ENCODE peak calls at places on chromosomes 4 and X, in four cellular contexts. S is MM.1S, K is K562, T is hepatocyte. B is an unnamed sample. For H3K4me1 and H3K9me3, the result is how much of the 10 kb centered on the place peaks cover.

GRCh38 chr4:39576268-39576667 is 49.0 kb upstream of the UGDH start:
- DNase-seq in T (no peak), S (no peak), K (no peak), B (no peak)

GRCh38 chrX:79133897-79134296 is 10.6 kb upstream of the GPR174 start:
- DNase-seq in K (no peak), S (no peak), T (no peak), B (no peak)

GRCh38 chrX:45912316-45912715 is 632.9 kb downstream of the ZNF674 start:
- DNase-seq in S (no peak), K (no peak), T (no peak), B (no peak)

GRCh38 chrX:2401590-2402360 is 99.0 kb downstream of the DHRSX start:
- DNase-seq in S (no peak), T (peak), K (no peak), B (no peak)

GRCh38 chr4:80265571-80266266 is 745 bp upstream of the FGF5 start:
- DNase-seq in T (peak), S (no peak), K (peak), B (no peak)

GRCh38 chr4:1843852-1844251 is 12.1 kb downstream of the LETM1 start:
- DNase-seq in K (no peak), S (no peak), T (no peak), B (no peak)

GRCh38 chrX:346034-346813 is 27.6 kb upstream of the GTPBP6 start:
- DNase-seq in T (no peak), S (no peak), K (no peak), B (peak)

GRCh38 chrX:104281564-104281963 is 26.8 kb upstream of the ESX1 start:
- DNase-seq in K (no peak), T (no peak), S (no peak), B (no peak)

GRCh38 chr4:107044170-107044569 is 8.1 kb upstream of the DKK2 start:
- DNase-seq in T (no peak), S (peak), K (no peak), B (no peak)

DNA sequence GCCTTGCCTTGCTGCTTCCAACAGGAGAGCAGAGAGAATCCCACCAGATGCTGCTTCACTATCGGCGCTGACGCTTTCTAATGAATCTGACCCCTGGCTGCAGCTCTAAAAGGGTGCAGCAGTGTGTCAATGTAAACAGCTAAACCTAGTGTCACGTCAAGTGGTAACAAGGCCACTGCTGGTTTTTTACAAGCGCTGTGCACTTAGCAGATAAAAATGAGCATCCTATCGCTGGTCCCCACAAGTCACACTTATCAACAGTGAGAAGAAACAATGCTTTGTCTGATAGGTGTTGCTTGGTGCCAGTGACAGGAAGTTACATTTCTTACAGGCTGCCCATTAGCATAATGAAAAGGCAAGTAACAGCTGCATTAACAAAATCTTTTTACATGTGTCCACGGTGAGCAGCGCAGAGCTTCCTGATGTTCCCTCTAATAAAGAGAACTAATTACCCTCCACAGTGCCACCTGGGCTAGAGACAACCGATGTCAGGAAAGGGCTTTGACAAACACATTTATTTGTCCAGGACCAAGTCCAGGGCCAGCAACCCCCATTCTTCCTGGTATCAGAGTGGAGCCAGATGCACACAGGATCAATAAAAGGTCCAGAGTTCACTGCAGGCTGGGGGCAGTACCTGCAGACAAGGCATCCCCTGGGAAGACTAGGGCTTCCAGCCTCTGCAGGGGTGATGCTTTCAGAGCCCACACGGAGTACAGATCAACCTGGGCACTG is 176.0 kb downstream of the MGST2 start:
- DNase-seq in K (peak), S (no peak), T (peak), B (no peak)
- TF ChIP-seq CTCF in K (no peak), S (no peak), T (peak), B (no peak)

GRCh38 chr4:48138936-48139335 is 4.9 kb upstream of the TXK start:
- DNase-seq in T (no peak), K (no peak), S (peak), B (no peak)

GRCh38 chr4:48139688-48140087 is 5.6 kb upstream of the TXK start:
- DNase-seq in K (no peak), T (no peak), S (peak), B (no peak)

GRCh38 chr4:48141048-48141447 is 7.0 kb upstream of the TXK start:
- DNase-seq in T (peak), S (peak), K (peak), B (no peak)

GRCh38 chr4:48137766-48138349 is 3.8 kb upstream of the TXK start:
- DNase-seq in K (no peak), S (no peak), T (no peak), B (no peak)

GRCh38 chr4:48138511-48138910 is 4.5 kb upstream of the TXK start:
- DNase-seq in T (no peak), S (no peak), K (no peak), B (no peak)
- H3K4me1 ChIP-seq in T (under half), S (under half), K (under half), B (under half)

DNA sequence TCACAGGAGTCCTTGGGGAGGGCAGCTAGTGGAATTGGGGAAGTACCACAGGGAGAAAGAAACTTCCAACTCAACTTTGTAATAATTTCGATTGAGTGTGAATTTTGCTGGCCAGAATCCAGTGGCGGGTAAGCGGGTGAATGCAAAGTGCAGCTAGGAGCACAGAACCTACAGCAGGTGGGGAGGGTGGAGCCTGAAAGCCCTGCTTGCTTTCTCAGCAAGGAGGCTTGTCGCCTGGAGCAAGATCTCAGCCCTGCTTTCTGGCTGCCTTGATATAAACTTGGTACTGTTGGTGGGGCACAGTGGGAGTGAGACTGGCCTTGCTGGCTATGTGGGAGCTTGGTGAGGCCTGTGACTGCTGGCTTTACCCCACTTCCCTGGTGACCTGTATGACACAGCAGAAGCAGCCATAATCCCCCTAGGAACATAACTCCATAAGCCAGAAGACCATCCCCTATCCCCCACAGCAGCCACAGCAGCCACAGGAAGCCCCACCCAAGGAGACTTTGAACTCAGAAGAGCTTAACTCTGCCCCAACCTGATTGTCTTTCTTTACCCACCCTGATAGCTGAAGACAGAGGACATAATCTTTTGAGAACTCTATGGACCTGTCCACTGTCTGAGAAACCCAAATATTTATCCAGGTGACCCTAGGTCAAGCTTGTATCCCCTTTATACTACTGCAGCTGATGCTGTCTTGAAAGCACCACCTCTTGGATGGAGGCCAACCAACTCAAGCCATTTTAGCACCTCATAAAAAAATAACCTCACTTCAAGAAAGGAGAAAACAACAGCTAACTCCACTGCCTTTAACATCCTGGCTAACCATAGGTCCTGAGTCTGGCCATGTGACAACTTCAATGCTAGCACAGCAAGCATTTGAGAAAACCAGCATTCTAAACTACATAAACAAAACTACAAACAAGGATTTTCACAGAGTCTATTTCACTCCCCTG is 87.2 kb upstream of the PDE5A start:
- DNase-seq in S (no peak), K (no peak), T (no peak), B (peak)
- H3K9me3 ChIP-seq in S (under half), K (under half), T (under half), B (under half)

DNA sequence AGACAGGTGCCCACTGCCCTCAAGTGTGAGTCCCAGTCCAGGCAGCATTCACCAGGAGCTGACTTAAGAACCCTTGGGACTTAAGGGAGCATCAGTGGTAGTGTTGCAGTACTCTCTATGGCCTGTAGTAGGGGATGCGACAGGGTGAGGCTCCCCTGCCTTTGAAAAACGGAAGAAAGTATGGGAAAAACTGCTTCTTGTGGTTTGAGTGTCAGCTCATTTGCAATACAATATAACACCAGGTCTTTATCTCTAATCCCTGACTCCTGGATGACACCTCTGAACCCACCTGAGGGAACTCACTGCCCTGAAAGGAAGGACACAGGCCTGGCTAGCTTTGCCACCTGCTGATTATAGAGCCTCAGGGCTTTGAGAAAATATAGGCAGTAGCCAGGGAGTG is 176.0 kb downstream of the SMARCA1 start:
- DNase-seq in T (no peak), S (no peak), K (no peak), B (no peak)
- TF ChIP-seq CTCF in T (no peak), S (peak), K (no peak), B (no peak)

B was measured in left lung.